ENCODE peak calls at places on chromosomes 12 and 14, in nine cellular contexts. B is lung; P is fibroblast of mammary gland; K is mammary epithelial cell; I is body of pancreas; X is SK-N-SH; H is CD8-positive, alpha-beta T cell; F is A549; U is AG09309. C is an unnamed sample.

GRCh38 chr14:53278602-53279506 is 125.7 kb upstream of the DDHD1 start:
- DNase-seq in B (no peak), I (no peak), U (no peak), X (no peak), F (no peak), H (no peak), K (peak), P (peak), C (no peak)

GRCh38 chr14:65179918-65180724 is 77.8 kb upstream of the MAX start:
- DNase-seq in F (peak), U (peak), K (peak), B (no peak), P (peak), X (no peak), H (no peak), I (peak), C (peak)

GRCh38 chr12:102753802-102754201 is 163.2 kb downstream of the PAH start:
- DNase-seq in P (peak), B (no peak), H (no peak), F (no peak), X (no peak), K (no peak), U (no peak), I (no peak), C (no peak)

GRCh38 chr12:89571481-89572190 is 45.8 kb upstream of the POC1B start:
- DNase-seq in H (no peak), U (peak), B (no peak), P (peak), I (no peak), X (no peak), F (no peak), K (peak), C (no peak)

GRCh38 chr12:88420460-88420859 is 159.8 kb downstream of the KITLG start:
- DNase-seq in B (no peak), P (peak), U (peak), H (no peak), K (peak), I (no peak), X (no peak), F (peak), C (no peak)

GRCh38 chr14:88013750-88014349 is 8.9 kb downstream of the GPR65 start:
- DNase-seq in U (no peak), H (peak), K (peak), I (peak), P (peak), B (peak), F (peak), X (peak), C (no peak)

GRCh38 chr14:41072776-41073175 is 533.9 kb upstream of the LRFN5 start:
- DNase-seq in U (no peak), P (no peak), H (no peak), B (no peak), K (no peak), X (no peak), I (no peak), F (no peak), C (no peak)

GRCh38 chr12:38844237-38844636 is 61.2 kb downstream of the CPNE8 start:
- DNase-seq in B (no peak), H (no peak), P (no peak), U (no peak), I (no peak), F (no peak), X (no peak), K (no peak), C (no peak)

GRCh38 chr14:83825836-83826235 is 1704.1 kb upstream of the FLRT2 start:
- DNase-seq in U (no peak), X (no peak), B (no peak), F (no peak), H (no peak), K (no peak), P (no peak), I (no peak), C (no peak)

GRCh38 chr14:92652413-92653151 is 95.8 kb downstream of the LGMN start:
- DNase-seq in H (peak), P (no peak), U (no peak), X (no peak), F (no peak), I (no peak), B (no peak), K (no peak), C (no peak)

GRCh38 chr12:16189849-16190248 is 87.6 kb downstream of the SLC15A5 start:
- DNase-seq in P (no peak), F (no peak), X (no peak), H (no peak), B (no peak), U (no peak), I (no peak), K (peak), C (no peak)

GRCh38 chr14:39233680-39234326 is at the start of gene MIA2:
- DNase-seq in P (no peak), X (no peak), K (peak), F (peak), H (no peak), B (no peak), U (no peak), I (no peak), C (no peak)

GRCh38 chr14:87896393-87897380 is 96.3 kb downstream of the GALC start:
- DNase-seq in B (no peak), X (peak), U (no peak), F (peak), I (peak), P (peak), H (no peak), K (peak), C (peak)

GRCh38 chr12:104649913-104650312 is 193.2 kb downstream of the CHST11 start:
- DNase-seq in K (no peak), I (no peak), B (no peak), X (no peak), H (no peak), F (no peak), P (no peak), U (no peak), C (no peak)

GRCh38 chr12:67047634-67048033 is 221.5 kb upstream of the CAND1 start:
- DNase-seq in P (no peak), H (no peak), F (no peak), B (no peak), K (no peak), I (no peak), U (no peak), X (no peak), C (no peak)

GRCh38 chr12:25734529-25735180 is 181.6 kb upstream of the LMNTD1 start:
- DNase-seq in P (no peak), B (no peak), H (no peak), K (no peak), F (no peak), I (no peak), U (no peak), X (no peak), C (no peak)

GRCh38 chr14:100376751-100377171 is 53.6 kb downstream of the SLC25A47 start:
- DNase-seq in P (peak), I (no peak), F (peak), B (no peak), X (no peak), U (no peak), H (no peak), K (peak), C (no peak)

GRCh38 chr14:42192659-42193425 is 586.2 kb downstream of the LRFN5 start:
- DNase-seq in B (no peak), I (no peak), X (no peak), P (peak), U (peak), K (peak), H (no peak), F (peak), C (no peak)

GRCh38 chr12:34597548-34598351 is 575.5 kb downstream of the ALG10 start:
- DNase-seq in I (no peak), F (no peak), B (peak), K (no peak), X (no peak), U (no peak), H (no peak), P (no peak), C (peak)

GRCh38 chr14:53355581-53356112 is 202.5 kb upstream of the DDHD1 start:
- DNase-seq in X (no peak), H (no peak), I (no peak), U (peak), F (peak), B (no peak), K (peak), P (peak), C (no peak)

GRCh38 chr12:14396071-14396470 is 30.6 kb downstream of the ATF7IP start:
- DNase-seq in U (no peak), X (no peak), I (no peak), H (no peak), B (no peak), P (no peak), K (no peak), F (no peak), C (peak)

GRCh38 chr12:97151481-97151880 is 244.4 kb downstream of the NEDD1 start:
- DNase-seq in H (no peak), B (no peak), I (no peak), U (no peak), X (no peak), P (no peak), F (no peak), K (peak), C (no peak)

GRCh38 chr14:36452850-36453249 is 67.2 kb downstream of the NKX2-1 start:
- DNase-seq in B (no peak), K (no peak), F (no peak), I (no peak), X (no peak), U (no peak), H (no peak), P (no peak), C (no peak)

GRCh38 chr14:59228416-59228815 is 39.9 kb downstream of the DAAM1 start:
- DNase-seq in I (no peak), X (no peak), K (peak), U (no peak), B (no peak), H (no peak), F (no peak), P (peak), C (no peak)

GRCh38 chr14:49634547-49635334 is at the start of gene DNAAF2:
- DNase-seq in U (no peak), P (peak), F (peak), K (peak), X (peak), H (peak), B (peak), I (peak), C (peak)

GRCh38 chr14:86055512-86055911 is 525.6 kb downstream of the FLRT2 start:
- DNase-seq in F (no peak), K (no peak), B (no peak), I (no peak), H (no peak), U (no peak), X (no peak), P (peak), C (no peak)

GRCh38 chr12:132772551-132772950 is 10.9 kb upstream of the ANKLE2 start:
- DNase-seq in I (no peak), X (no peak), F (no peak), H (no peak), B (no peak), U (no peak), P (no peak), K (no peak), C (peak)

GRCh38 chr14:70642313-70643235 is 858 bp downstream of the TTC9 start:
- DNase-seq in B (no peak), P (no peak), X (peak), U (no peak), H (peak), I (peak), K (no peak), F (no peak), C (peak)

GRCh38 chr12:38921025-38921677 is 15.8 kb upstream of the CPNE8 start:
- DNase-seq in H (no peak), P (peak), F (peak), K (peak), I (peak), B (peak), X (peak), U (peak), C (peak)

GRCh38 chr14:105086833-105087307 is 21.6 kb upstream of the GPR132 start:
- DNase-seq in P (peak), U (no peak), H (peak), B (peak), F (peak), X (peak), K (peak), I (peak), C (peak)

GRCh38 chr14:74985028-74985310 is 17.8 kb upstream of the EIF2B2 start:
- DNase-seq in U (no peak), B (no peak), H (no peak), X (no peak), I (no peak), K (no peak), P (no peak), F (no peak), C (no peak)

GRCh38 chr12:19759229-19759628 is 319.9 kb downstream of the AEBP2 start:
- DNase-seq in B (no peak), X (no peak), U (no peak), I (no peak), H (no peak), F (no peak), K (peak), P (peak), C (no peak)

GRCh38 chr12:59486827-59487226 is 109.0 kb upstream of the SLC16A7 start:
- DNase-seq in F (no peak), I (no peak), X (no peak), K (peak), U (no peak), P (peak), H (no peak), B (no peak), C (no peak)

GRCh38 chr12:9707864-9708808 is 24.8 kb downstream of the CLECL1 start:
- DNase-seq in F (peak), H (peak), K (peak), I (peak), B (peak), X (peak), U (peak), P (peak), C (no peak)

GRCh38 chr12:112557954-112558630 is 139.3 kb downstream of the PTPN11 start:
- DNase-seq in K (no peak), I (no peak), H (no peak), U (no peak), F (no peak), P (no peak), B (no peak), X (no peak), C (no peak)

GRCh38 chr12:12032260-12032761 is 38.4 kb upstream of the BCL2L14 start:
- DNase-seq in U (no peak), X (no peak), I (peak), K (no peak), P (no peak), B (no peak), F (no peak), H (no peak), C (no peak)

GRCh38 chr12:77734489-77734888 is 96.2 kb upstream of the NAV3 start:
- DNase-seq in X (no peak), K (no peak), I (no peak), F (no peak), B (no peak), P (peak), U (peak), H (no peak), C (no peak)

GRCh38 chr12:132236129-132236929 is 92.1 kb downstream of the NOC4L start:
- DNase-seq in F (no peak), U (no peak), I (no peak), B (no peak), P (no peak), X (no peak), H (no peak), K (no peak), C (no peak)

GRCh38 chr14:95314609-95315008 is 5.1 kb downstream of the CLMN start:
- DNase-seq in X (peak), P (peak), H (no peak), F (peak), B (no peak), U (no peak), K (peak), I (peak), C (peak)

GRCh38 chr14:24241829-24242443 is 487 bp downstream of the TINF2 start:
- DNase-seq in B (peak), K (peak), P (peak), X (peak), I (peak), H (peak), U (peak), F (peak), C (peak)
- TF ChIP-seq CTCF in B (peak), K (peak), P (peak), X (peak), I (peak), H (peak), U (peak), F (no peak), C (peak)

DNA sequence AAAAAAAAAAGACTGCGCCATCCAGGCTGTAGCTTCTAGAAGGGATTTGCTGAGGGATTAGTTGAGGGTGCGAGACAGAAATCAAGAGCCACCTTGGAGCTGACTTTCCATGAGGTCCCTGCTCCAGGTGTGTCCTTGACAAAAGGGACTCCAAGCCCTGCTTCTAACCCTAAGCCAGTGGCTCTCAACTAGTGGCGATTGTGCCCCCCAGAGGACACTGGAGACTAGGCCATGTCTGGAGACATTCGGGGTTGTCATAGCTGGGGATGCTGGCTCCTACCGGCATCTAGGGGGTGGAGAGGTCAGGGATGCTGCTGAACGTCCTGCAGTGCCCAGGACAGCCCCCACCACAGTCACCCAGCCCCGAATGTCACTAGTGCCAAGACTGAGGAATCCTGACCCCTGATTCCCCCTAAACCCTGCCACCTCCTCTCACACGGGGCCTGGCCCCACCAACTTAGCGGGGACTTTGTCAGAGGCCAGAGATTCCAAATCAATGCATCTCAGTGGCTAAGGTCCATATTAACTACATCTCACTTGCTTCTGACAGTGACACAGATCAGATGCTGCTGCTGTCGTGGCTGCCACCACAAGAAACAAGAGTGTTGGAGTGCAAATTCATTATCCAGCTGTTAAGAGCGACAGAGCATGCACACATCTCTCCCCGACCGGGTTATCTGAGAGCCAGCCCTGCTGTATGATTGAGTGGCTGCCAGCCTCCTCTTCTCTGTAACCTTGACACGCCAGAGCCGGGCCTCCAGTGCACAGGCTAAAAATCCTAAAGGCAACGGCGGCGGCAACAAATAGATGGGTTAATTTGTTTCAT is 40.4 kb downstream of the SPRING1 start:
- DNase-seq in P (peak), H (no peak), X (peak), F (peak), K (no peak), U (no peak), B (no peak), I (peak), C (peak)
- TF ChIP-seq CTCF in P (peak), H (no peak), X (peak), F (peak), K (peak), U (peak), B (no peak), I (no peak), C (peak)

GRCh38 chr12:47732504-47732903 is 7.2 kb upstream of the ENDOU start:
- DNase-seq in I (no peak), P (no peak), F (no peak), U (no peak), H (no peak), K (no peak), X (no peak), B (no peak), C (no peak)
- TF ChIP-seq CTCF in I (no peak), P (no peak), F (no peak), U (no peak), H (no peak), K (no peak), X (no peak), B (no peak), C (no peak)

DNA sequence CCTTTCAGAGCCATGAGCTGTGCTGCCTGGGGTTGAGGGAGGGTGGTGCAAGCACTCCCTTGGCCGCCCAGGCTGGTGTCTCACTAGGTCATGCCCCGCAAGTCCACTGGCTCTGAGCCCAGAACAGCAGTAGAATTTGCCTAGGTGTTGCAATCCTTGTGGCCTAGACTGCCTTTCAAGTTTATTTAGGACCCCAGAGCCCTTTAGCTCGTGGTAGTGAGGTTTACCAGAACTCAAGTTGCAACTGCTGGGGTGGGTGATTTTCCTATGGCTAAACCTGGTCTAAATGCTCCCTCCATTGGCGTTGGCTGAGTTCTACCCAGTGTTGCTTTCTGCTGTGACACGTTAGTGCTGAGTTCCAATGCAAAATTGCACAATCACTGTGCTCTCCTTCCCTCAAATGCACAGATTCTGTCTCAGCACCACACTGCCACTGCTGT is 287.2 kb downstream of the BCAT1 start:
- DNase-seq in B (peak), P (peak), X (no peak), H (no peak), K (peak), U (peak), I (peak), F (no peak), C (no peak)
- TF ChIP-seq CTCF in B (no peak), P (peak), X (no peak), H (no peak), K (no peak), U (no peak), I (no peak), F (no peak), C (no peak)

DNA sequence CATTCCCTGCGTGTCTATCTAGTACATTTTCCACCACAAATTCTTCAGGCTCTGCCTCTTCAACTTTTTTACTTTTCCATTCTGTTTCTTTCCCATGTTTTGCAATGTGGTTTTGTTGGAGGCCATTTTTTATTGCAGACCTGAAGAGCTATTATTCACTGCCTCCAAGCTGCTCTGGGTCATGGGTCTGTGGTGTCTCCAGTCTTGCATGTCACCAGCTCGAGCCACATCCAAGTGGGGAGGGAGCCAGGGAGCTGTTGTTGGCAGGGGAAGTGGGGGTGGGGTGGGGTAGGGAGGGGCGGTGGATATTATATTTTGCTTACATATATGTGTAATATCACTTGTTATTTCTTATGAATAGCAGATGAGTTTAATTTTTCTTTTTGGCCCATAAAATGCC is 69.1 kb downstream of the VEZT start:
- DNase-seq in P (no peak), F (no peak), X (no peak), K (no peak), I (no peak), U (no peak), B (no peak), H (no peak), C (no peak)
- TF ChIP-seq CTCF in P (no peak), F (no peak), X (no peak), K (no peak), I (no peak), U (no peak), B (no peak), H (no peak), C (no peak)

GRCh38 chr12:5000204-5000603 is 43.5 kb upstream of the KCNA5 start:
- DNase-seq in I (no peak), U (no peak), H (no peak), K (no peak), F (no peak), X (no peak), P (no peak), B (no peak), C (no peak)
- TF ChIP-seq CTCF in I (no peak), U (no peak), H (no peak), K (peak), F (no peak), X (peak), P (peak), B (no peak), C (no peak)

DNA sequence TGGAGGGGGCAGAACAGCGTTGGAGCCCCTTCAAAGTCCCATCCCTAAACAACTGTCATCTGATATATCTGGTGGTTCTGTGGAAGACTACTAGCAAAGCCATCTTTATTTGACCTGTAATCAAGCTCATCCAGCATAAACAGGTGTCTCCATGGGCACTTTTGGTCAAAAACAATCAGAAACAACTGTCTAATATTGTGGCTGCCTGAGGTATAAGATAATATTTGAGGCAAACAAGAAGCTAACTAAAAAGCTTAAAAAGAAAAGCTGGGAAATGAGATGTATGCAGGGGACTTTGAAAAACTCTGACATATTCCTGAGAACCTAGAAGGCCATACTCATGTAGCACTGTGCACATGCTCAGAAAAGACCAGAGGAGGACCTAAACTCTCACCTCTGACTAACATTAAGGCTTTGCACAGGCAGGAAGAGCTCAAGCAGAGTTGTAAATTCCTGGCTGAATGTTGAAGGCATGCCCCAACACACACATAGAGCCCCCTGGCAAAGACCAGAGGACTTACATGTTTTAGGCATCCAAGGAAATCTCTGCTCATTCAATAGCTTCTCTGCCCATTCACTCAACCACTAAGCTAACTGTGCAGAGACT is 27.2 kb upstream of the AP4S1 start:
- DNase-seq in K (peak), F (no peak), B (no peak), P (no peak), U (no peak), X (no peak), H (no peak), I (no peak), C (no peak)
- TF ChIP-seq CTCF in K (no peak), F (no peak), B (no peak), P (no peak), U (no peak), X (no peak), H (no peak), I (no peak), C (no peak)

C was measured in GM13977.